ENCODE peak calls at places on chromosomes 3 and 15, in seven cellular contexts. X, A, G, I, C, R and Z are unnamed samples.

GRCh38 chr3:85939026-85939616 is 980.3 kb downstream of the CADM2 start:
- DNase-seq in X (no peak), A (no peak), G (no peak), I (no peak), C (no peak), R (no peak), Z (no peak)

GRCh38 chr15:41417812-41418211 is 917 bp downstream of the RTF1 start:
- DNase-seq in X (peak), A (no peak), G (no peak), I (no peak), C (peak), R (peak), Z (peak)

GRCh38 chr3:46935168-46935858 is 41.2 kb downstream of the CCDC12 start:
- DNase-seq in X (peak), A (peak), G (no peak), I (peak), C (peak), R (peak), Z (peak)

GRCh38 chr3:153284282-153284938 is 122.4 kb downstream of the RAP2B start:
- DNase-seq in X (peak), A (peak), G (peak), I (peak), C (peak), R (no peak), Z (peak)

GRCh38 chr3:31562525-31562924 is 29.8 kb downstream of the STT3B start:
- DNase-seq in X (no peak), A (no peak), G (no peak), I (no peak), C (no peak), R (peak), Z (no peak)

GRCh38 chr3:35932995-35933394 is 293.7 kb downstream of the ARPP21 start:
- DNase-seq in X (peak), A (no peak), G (no peak), I (no peak), C (peak), R (no peak), Z (peak)

GRCh38 chr15:62316413-62317060 is 151.5 kb upstream of the C2CD4B start:
- DNase-seq in X (no peak), A (no peak), G (no peak), I (no peak), C (no peak), R (peak), Z (no peak)

GRCh38 chr3:46700772-46701171 is 420 bp upstream of the TMIE start:
- DNase-seq in X (no peak), A (no peak), G (no peak), I (peak), C (no peak), R (peak), Z (no peak)

GRCh38 chr3:32888739-32889138 is 62.7 kb upstream of the CCR4 start:
- DNase-seq in X (no peak), A (no peak), G (no peak), I (no peak), C (no peak), R (no peak), Z (no peak)

GRCh38 chr3:79973917-79974595 is 206.3 kb upstream of the ROBO1 start:
- DNase-seq in X (no peak), A (no peak), G (no peak), I (peak), C (peak), R (no peak), Z (no peak)

GRCh38 chr3:115092220-115092791 is 54.8 kb downstream of the ZBTB20 start:
- DNase-seq in X (peak), A (peak), G (peak), I (peak), C (peak), R (peak), Z (peak)

GRCh38 chr3:189652042-189652441 is 20.9 kb downstream of the TP63 start:
- DNase-seq in X (no peak), A (no peak), G (no peak), I (no peak), C (peak), R (peak), Z (peak)

GRCh38 chr15:69715205-69715604 is 262.6 kb downstream of the RPLP1 start:
- DNase-seq in X (no peak), A (no peak), G (no peak), I (no peak), C (no peak), R (no peak), Z (no peak)

GRCh38 chr3:44976002-44976815 is at the start of the genes EXOSC7 and ZDHHC3:
- DNase-seq in X (peak), A (peak), G (peak), I (peak), C (peak), R (peak), Z (peak)

GRCh38 chr15:87207945-87208580 is 1048.5 kb downstream of the NTRK3 start:
- DNase-seq in X (peak), A (no peak), G (no peak), I (no peak), C (peak), R (no peak), Z (no peak)

GRCh38 chr3:46501702-46502101 is 3.9 kb downstream of the RTP3 start:
- DNase-seq in X (no peak), A (no peak), G (no peak), I (no peak), C (no peak), R (no peak), Z (peak)

GRCh38 chr3:27431116-27431515 is 53.1 kb downstream of the SLC4A7 start:
- DNase-seq in X (peak), A (peak), G (no peak), I (no peak), C (peak), R (no peak), Z (peak)

GRCh38 chr15:95840004-95840403 is 490.5 kb upstream of the NR2F2 start:
- DNase-seq in X (no peak), A (peak), G (peak), I (peak), C (no peak), R (no peak), Z (peak)

DNA sequence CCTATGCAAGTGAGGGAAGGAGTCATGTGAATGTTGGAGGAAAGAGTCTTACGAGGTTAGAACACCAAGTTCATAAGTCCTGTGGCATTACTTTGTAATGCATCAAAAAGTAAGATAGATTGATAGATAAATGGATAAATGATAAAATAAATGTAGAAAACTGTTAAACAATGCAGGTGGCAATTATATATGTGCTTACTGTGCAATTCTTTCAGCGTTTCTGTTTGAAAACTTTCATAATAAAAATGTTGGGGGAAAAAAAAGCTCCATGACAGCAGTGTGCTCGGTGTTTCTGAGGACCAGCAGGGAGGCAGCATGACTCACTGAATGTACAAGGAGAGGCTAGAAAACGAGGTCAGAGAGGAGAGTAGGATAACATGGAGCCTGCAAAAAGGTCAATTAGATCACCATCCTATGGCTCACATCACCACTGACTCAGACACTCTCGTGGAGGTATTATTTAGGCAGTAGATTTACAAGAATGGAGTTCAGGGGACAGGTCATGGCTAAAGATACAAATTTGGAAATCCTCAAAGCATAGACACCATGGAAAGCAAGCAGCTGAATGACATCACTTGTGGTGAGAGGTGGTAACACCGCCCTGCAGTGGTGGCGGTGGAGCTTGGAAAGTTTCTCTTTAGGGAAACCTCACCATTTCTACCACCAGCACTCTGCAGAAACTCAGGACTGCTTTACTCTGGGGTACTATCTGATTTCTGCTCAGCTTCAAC is 219.8 kb downstream of the CTNNB1 start:
- DNase-seq in X (no peak), A (no peak), G (no peak), I (no peak), C (peak), R (peak), Z (peak)
- TF ChIP-seq CTCF in X (no peak), A (no peak), G (no peak), I (no peak), C (no peak), R (no peak), Z (no peak)

GRCh38 chr3:197906850-197907187 is 43.2 kb upstream of the RPL35A start:
- DNase-seq in X (no peak), A (no peak), G (no peak), I (no peak), C (no peak), R (no peak), Z (no peak)

GRCh38 chr3:197901626-197902025 is 48.4 kb upstream of the RPL35A start:
- DNase-seq in X (no peak), A (no peak), G (no peak), I (no peak), C (peak), R (no peak), Z (no peak)

GRCh38 chr3:197907196-197907595 is 42.8 kb upstream of the RPL35A start:
- DNase-seq in X (no peak), A (no peak), G (no peak), I (no peak), C (peak), R (no peak), Z (no peak)

GRCh38 chr3:197908957-197909701 is 40.9 kb upstream of the RPL35A start:
- DNase-seq in X (no peak), A (no peak), G (no peak), I (no peak), C (peak), R (no peak), Z (no peak)

GRCh38 chr3:197906023-197906849 is 43.8 kb upstream of the RPL35A start:
- DNase-seq in X (peak), A (peak), G (peak), I (peak), C (peak), R (peak), Z (peak)
- TF ChIP-seq CTCF in X (peak), A (peak), G (peak), I (peak), C (peak), R (peak), Z (peak)

GRCh38 chr3:16516695-16517481 is 3.4 kb upstream of the RFTN1 start:
- DNase-seq in X (peak), A (no peak), G (no peak), I (peak), C (peak), R (peak), Z (peak)
- TF ChIP-seq CTCF in X (no peak), A (no peak), G (peak), I (peak), C (peak), R (peak), Z (peak)

DNA sequence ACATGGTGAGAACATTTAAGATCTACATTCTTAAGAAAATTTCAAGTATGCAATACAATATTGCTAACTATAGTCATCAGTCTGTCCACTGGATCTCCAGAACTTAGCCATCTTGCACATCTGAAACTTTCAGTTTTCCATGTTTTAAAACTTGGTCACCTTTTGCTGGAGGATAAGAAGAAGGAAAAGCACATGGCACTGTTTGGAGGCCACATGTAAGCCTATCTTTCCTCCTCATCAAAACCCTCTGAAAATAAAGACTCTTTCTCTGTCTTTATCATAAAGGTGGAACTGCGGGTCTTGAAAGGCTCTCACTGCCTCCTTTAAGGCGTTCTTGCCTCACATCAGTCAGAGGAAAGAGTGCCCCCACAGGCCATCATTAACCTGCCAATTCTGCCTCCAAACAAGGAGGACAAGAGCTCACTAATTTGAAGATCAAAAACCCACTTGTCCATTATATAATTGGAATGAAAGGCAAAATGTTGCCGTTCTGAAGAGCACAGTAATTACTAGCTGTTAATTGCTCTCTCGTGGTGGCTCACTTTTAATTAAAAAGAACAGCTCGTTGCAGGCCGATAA is 157.8 kb downstream of the MECOM start:
- DNase-seq in X (no peak), A (no peak), G (no peak), I (no peak), C (no peak), R (peak), Z (no peak)
- TF ChIP-seq CTCF in X (no peak), A (no peak), G (no peak), I (no peak), C (no peak), R (peak), Z (no peak)

GRCh38 chr3:150349314-150350097 is 58.6 kb upstream of the TSC22D2 start:
- DNase-seq in X (no peak), A (peak), G (peak), I (peak), C (peak), R (peak), Z (no peak)
- TF ChIP-seq CTCF in X (no peak), A (no peak), G (peak), I (no peak), C (peak), R (no peak), Z (no peak)

DNA sequence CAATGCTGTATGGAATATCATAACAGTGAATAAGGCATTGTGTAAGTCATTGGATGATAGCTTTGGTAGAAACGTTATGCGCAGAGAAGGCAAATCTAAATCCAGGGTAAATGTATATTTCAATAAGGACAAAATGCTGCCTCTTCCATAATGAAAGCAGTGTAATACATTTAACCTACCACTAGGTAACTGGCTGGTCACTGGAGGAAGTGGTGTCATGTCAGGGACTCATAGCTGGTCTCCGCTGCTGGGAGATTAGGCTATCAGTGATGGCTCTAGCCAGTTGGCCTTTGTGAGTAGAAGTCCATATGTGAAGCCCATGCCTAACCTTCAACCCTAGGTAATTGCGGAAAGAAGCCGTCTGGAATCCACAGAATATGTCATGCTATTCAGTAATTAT is 140.9 kb downstream of the NLGN1 start:
- DNase-seq in X (no peak), A (no peak), G (no peak), I (no peak), C (peak), R (no peak), Z (no peak)
- TF ChIP-seq CTCF in X (no peak), A (no peak), G (no peak), I (no peak), C (peak), R (peak), Z (no peak)

GRCh38 chr15:32029409-32029861 is 880 bp upstream of the CHRNA7 start:
- DNase-seq in X (no peak), A (no peak), G (no peak), I (no peak), C (no peak), R (peak), Z (no peak)
- TF ChIP-seq CTCF in X (peak), A (no peak), G (no peak), I (no peak), C (no peak), R (peak), Z (no peak)

GRCh38 chr15:68316061-68316804 is 38.7 kb downstream of the FEM1B start:
- DNase-seq in X (no peak), A (peak), G (no peak), I (no peak), C (peak), R (peak), Z (no peak)
- TF ChIP-seq CTCF in X (no peak), A (no peak), G (peak), I (no peak), C (peak), R (peak), Z (peak)

DNA sequence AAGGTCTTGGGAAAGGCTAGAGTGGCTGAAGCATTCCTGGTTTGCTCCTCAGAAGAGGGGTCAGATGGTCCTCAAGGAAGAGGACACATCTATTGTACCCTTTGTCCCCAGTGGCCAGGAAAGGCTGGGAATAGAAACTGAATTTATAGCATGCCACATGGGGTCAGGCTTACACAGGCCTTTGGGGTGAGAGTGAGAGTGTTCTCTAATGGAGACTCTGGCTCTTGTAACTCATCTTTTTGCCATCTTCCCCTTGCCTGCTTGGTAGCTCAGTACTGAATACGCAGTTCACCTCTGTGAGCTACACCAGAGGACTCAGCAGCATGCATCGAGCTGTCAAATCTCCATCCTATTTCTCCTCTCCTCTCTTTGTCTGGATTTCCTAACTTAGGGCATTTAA is 87.5 kb downstream of the ATP2B2 start:
- DNase-seq in X (peak), A (no peak), G (no peak), I (no peak), C (peak), R (peak), Z (peak)
- TF ChIP-seq CTCF in X (no peak), A (no peak), G (no peak), I (no peak), C (peak), R (peak), Z (no peak)